ENCODE peak calls at places on chromosomes 1 and 21, in ten cellular contexts. One of them, this sample, is unnamed.

GRCh38 chr1:245327842-245328241 is 173.1 kb downstream of the KIF26B start:
- DNase-seq in GM12865: no peak
- DNase-seq in upper lobe of right lung: no peak
- DNase-seq in endothelial cell: no peak
- DNase-seq in H9: no peak
- DNase-seq in AG04449: no peak
- DNase-seq in bronchial epithelial cell: no peak
- DNase-seq in activated CD8-positive, alpha-beta T cell treated with anti-CD3 and anti-CD28 coated beads for 36 hours: no peak
- DNase-seq in Calu3: no peak
- DNase-seq in stomach: no peak
- DNase-seq in this sample: no peak

GRCh38 chr21:45455321-45456013 is 50.5 kb downstream of the COL18A1 start:
- DNase-seq in stomach: no peak
- DNase-seq in Calu3: no peak
- DNase-seq in activated CD8-positive, alpha-beta T cell treated with anti-CD3 and anti-CD28 coated beads for 36 hours: no peak
- DNase-seq in upper lobe of right lung: no peak
- DNase-seq in AG04449: no peak
- DNase-seq in GM12865: no peak
- DNase-seq in endothelial cell: no peak
- DNase-seq in bronchial epithelial cell: peak
- DNase-seq in H9: no peak
- DNase-seq in this sample: no peak

GRCh38 chr21:46424062-46424591 is 34.6 kb upstream of the DIP2A start:
- DNase-seq in bronchial epithelial cell: no peak
- DNase-seq in stomach: no peak
- DNase-seq in GM12865: no peak
- DNase-seq in upper lobe of right lung: no peak
- DNase-seq in Calu3: no peak
- DNase-seq in AG04449: no peak
- DNase-seq in activated CD8-positive, alpha-beta T cell treated with anti-CD3 and anti-CD28 coated beads for 36 hours: peak
- DNase-seq in H9: no peak
- DNase-seq in endothelial cell: peak
- DNase-seq in this sample: no peak

GRCh38 chr1:31749785-31750345 is 14.3 kb downstream of the ADGRB2 start:
- DNase-seq in activated CD8-positive, alpha-beta T cell treated with anti-CD3 and anti-CD28 coated beads for 36 hours: no peak
- DNase-seq in endothelial cell: no peak
- DNase-seq in GM12865: no peak
- DNase-seq in AG04449: no peak
- DNase-seq in Calu3: no peak
- DNase-seq in bronchial epithelial cell: no peak
- DNase-seq in upper lobe of right lung: no peak
- DNase-seq in stomach: no peak
- DNase-seq in H9: no peak
- DNase-seq in this sample: no peak

GRCh38 chr1:218584418-218585155 is 239.5 kb downstream of the TGFB2 start:
- DNase-seq in stomach: no peak
- DNase-seq in GM12865: no peak
- DNase-seq in activated CD8-positive, alpha-beta T cell treated with anti-CD3 and anti-CD28 coated beads for 36 hours: no peak
- DNase-seq in upper lobe of right lung: no peak
- DNase-seq in AG04449: no peak
- DNase-seq in H9: no peak
- DNase-seq in endothelial cell: no peak
- DNase-seq in Calu3: peak
- DNase-seq in bronchial epithelial cell: peak
- DNase-seq in this sample: no peak

GRCh38 chr1:102550729-102551384 is 554.1 kb upstream of the OLFM3 start:
- DNase-seq in AG04449: no peak
- DNase-seq in endothelial cell: peak
- DNase-seq in H9: peak
- DNase-seq in Calu3: no peak
- DNase-seq in bronchial epithelial cell: peak
- DNase-seq in upper lobe of right lung: no peak
- DNase-seq in GM12865: peak
- DNase-seq in activated CD8-positive, alpha-beta T cell treated with anti-CD3 and anti-CD28 coated beads for 36 hours: peak
- DNase-seq in stomach: no peak
- DNase-seq in this sample: no peak

GRCh38 chr1:169115891-169116585 is 9.5 kb downstream of the ATP1B1 start:
- DNase-seq in activated CD8-positive, alpha-beta T cell treated with anti-CD3 and anti-CD28 coated beads for 36 hours: no peak
- DNase-seq in H9: no peak
- DNase-seq in GM12865: peak
- DNase-seq in bronchial epithelial cell: peak
- DNase-seq in upper lobe of right lung: peak
- DNase-seq in endothelial cell: no peak
- DNase-seq in Calu3: peak
- DNase-seq in stomach: peak
- DNase-seq in AG04449: no peak
- DNase-seq in this sample: peak

GRCh38 chr1:242129103-242129502 is 130.2 kb upstream of the MAP1LC3C start:
- DNase-seq in stomach: no peak
- DNase-seq in upper lobe of right lung: no peak
- DNase-seq in bronchial epithelial cell: peak
- DNase-seq in GM12865: peak
- DNase-seq in activated CD8-positive, alpha-beta T cell treated with anti-CD3 and anti-CD28 coated beads for 36 hours: no peak
- DNase-seq in Calu3: no peak
- DNase-seq in H9: no peak
- DNase-seq in AG04449: no peak
- DNase-seq in endothelial cell: no peak
- DNase-seq in this sample: no peak

GRCh38 chr1:2499986-2500596 is 24.0 kb downstream of the PLCH2 start:
- DNase-seq in Calu3: no peak
- DNase-seq in stomach: no peak
- DNase-seq in AG04449: no peak
- DNase-seq in bronchial epithelial cell: no peak
- DNase-seq in upper lobe of right lung: no peak
- DNase-seq in activated CD8-positive, alpha-beta T cell treated with anti-CD3 and anti-CD28 coated beads for 36 hours: peak
- DNase-seq in H9: no peak
- DNase-seq in endothelial cell: no peak
- DNase-seq in GM12865: no peak
- DNase-seq in this sample: no peak

GRCh38 chr1:197884173-197884572 is 18.3 kb upstream of the C1orf53 start:
- DNase-seq in bronchial epithelial cell: no peak
- DNase-seq in stomach: peak
- DNase-seq in activated CD8-positive, alpha-beta T cell treated with anti-CD3 and anti-CD28 coated beads for 36 hours: no peak
- DNase-seq in Calu3: no peak
- DNase-seq in GM12865: no peak
- DNase-seq in endothelial cell: no peak
- DNase-seq in AG04449: no peak
- DNase-seq in H9: peak
- DNase-seq in upper lobe of right lung: no peak
- DNase-seq in this sample: no peak

GRCh38 chr1:168601051-168601450 is 24.6 kb downstream of the XCL1 start:
- DNase-seq in activated CD8-positive, alpha-beta T cell treated with anti-CD3 and anti-CD28 coated beads for 36 hours: no peak
- DNase-seq in upper lobe of right lung: no peak
- DNase-seq in GM12865: no peak
- DNase-seq in Calu3: no peak
- DNase-seq in bronchial epithelial cell: no peak
- DNase-seq in stomach: no peak
- DNase-seq in endothelial cell: no peak
- DNase-seq in H9: no peak
- DNase-seq in AG04449: no peak
- DNase-seq in this sample: no peak

GRCh38 chr1:113875714-113876113 is 4.2 kb upstream of the PTPN22 start:
- DNase-seq in activated CD8-positive, alpha-beta T cell treated with anti-CD3 and anti-CD28 coated beads for 36 hours: no peak
- DNase-seq in stomach: no peak
- DNase-seq in Calu3: no peak
- DNase-seq in GM12865: no peak
- DNase-seq in upper lobe of right lung: no peak
- DNase-seq in H9: no peak
- DNase-seq in bronchial epithelial cell: no peak
- DNase-seq in endothelial cell: no peak
- DNase-seq in AG04449: no peak
- DNase-seq in this sample: no peak

GRCh38 chr21:36113647-36114428 is 21.0 kb upstream of the CBR3 start:
- DNase-seq in bronchial epithelial cell: peak
- DNase-seq in GM12865: peak
- DNase-seq in activated CD8-positive, alpha-beta T cell treated with anti-CD3 and anti-CD28 coated beads for 36 hours: peak
- DNase-seq in endothelial cell: no peak
- DNase-seq in Calu3: peak
- DNase-seq in stomach: peak
- DNase-seq in H9: no peak
- DNase-seq in AG04449: no peak
- DNase-seq in upper lobe of right lung: peak
- DNase-seq in this sample: no peak

GRCh38 chr1:180632326-180633088 is 685 bp downstream of the XPR1 start:
- DNase-seq in GM12865: peak
- DNase-seq in Calu3: peak
- DNase-seq in AG04449: no peak
- DNase-seq in upper lobe of right lung: peak
- DNase-seq in H9: peak
- DNase-seq in activated CD8-positive, alpha-beta T cell treated with anti-CD3 and anti-CD28 coated beads for 36 hours: peak
- DNase-seq in stomach: peak
- DNase-seq in bronchial epithelial cell: no peak
- DNase-seq in endothelial cell: peak
- DNase-seq in this sample: peak
- TF ChIP-seq CTCF in GM12865: peak
- TF ChIP-seq CTCF in Calu3: no peak
- TF ChIP-seq CTCF in AG04449: peak
- TF ChIP-seq CTCF in upper lobe of right lung: no peak
- TF ChIP-seq CTCF in H9: peak
- TF ChIP-seq CTCF in activated CD8-positive, alpha-beta T cell treated with anti-CD3 and anti-CD28 coated beads for 36 hours: no peak
- TF ChIP-seq CTCF in stomach: no peak
- TF ChIP-seq CTCF in bronchial epithelial cell: peak
- TF ChIP-seq CTCF in endothelial cell: no peak
- TF ChIP-seq CTCF in this sample: no peak

DNA sequence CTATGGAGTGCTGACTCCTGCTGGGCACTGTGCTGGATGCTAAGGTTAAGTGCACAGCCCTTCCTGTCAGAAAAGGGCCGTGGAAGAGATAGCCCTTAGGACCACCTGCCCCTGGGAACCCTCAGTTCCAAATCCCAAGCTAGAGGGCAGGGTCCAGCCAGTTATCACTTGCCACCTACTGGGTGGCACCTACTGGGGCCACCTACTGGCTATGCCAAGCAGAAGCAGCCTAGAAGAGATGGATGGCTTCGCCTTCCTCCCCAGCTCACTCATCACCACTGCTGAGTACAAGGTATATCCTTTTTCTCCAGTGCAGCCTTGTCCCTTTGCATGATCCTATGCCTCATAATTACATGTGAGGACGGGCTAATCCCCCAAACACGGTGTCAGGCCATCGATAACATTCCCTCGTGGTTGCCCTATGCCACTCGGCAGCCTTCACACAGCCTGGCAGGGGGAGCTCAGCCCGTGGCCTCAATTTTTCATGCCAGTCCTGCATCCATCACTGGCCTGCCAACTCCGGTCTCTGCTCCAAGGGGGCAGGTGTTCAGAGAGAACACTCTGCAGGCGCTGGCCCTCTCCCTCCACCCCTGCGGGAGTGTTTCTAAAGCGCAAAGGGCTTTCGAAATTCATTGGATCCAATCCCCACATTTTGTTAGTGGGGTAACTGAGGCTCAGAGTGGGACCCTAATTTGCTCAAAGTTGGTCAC is 49.0 kb downstream of the SYT2 start:
- DNase-seq in activated CD8-positive, alpha-beta T cell treated with anti-CD3 and anti-CD28 coated beads for 36 hours: no peak
- DNase-seq in endothelial cell: no peak
- DNase-seq in bronchial epithelial cell: peak
- DNase-seq in upper lobe of right lung: no peak
- DNase-seq in GM12865: peak
- DNase-seq in stomach: no peak
- DNase-seq in Calu3: peak
- DNase-seq in AG04449: no peak
- DNase-seq in H9: no peak
- DNase-seq in this sample: no peak
- TF ChIP-seq CTCF in activated CD8-positive, alpha-beta T cell treated with anti-CD3 and anti-CD28 coated beads for 36 hours: peak
- TF ChIP-seq CTCF in endothelial cell: no peak
- TF ChIP-seq CTCF in bronchial epithelial cell: peak
- TF ChIP-seq CTCF in upper lobe of right lung: peak
- TF ChIP-seq CTCF in GM12865: peak
- TF ChIP-seq CTCF in stomach: no peak
- TF ChIP-seq CTCF in Calu3: peak
- TF ChIP-seq CTCF in AG04449: peak
- TF ChIP-seq CTCF in H9: peak
- TF ChIP-seq CTCF in this sample: no peak

GRCh38 chr1:229158317-229159294 is 112.3 kb upstream of the RAB4A start:
- DNase-seq in AG04449: no peak
- DNase-seq in upper lobe of right lung: no peak
- DNase-seq in GM12865: no peak
- DNase-seq in H9: no peak
- DNase-seq in stomach: no peak
- DNase-seq in bronchial epithelial cell: no peak
- DNase-seq in endothelial cell: no peak
- DNase-seq in activated CD8-positive, alpha-beta T cell treated with anti-CD3 and anti-CD28 coated beads for 36 hours: no peak
- DNase-seq in Calu3: no peak
- DNase-seq in this sample: no peak

GRCh38 chr1:229153955-229154548 is 116.9 kb upstream of the RAB4A start:
- DNase-seq in activated CD8-positive, alpha-beta T cell treated with anti-CD3 and anti-CD28 coated beads for 36 hours: no peak
- DNase-seq in H9: no peak
- DNase-seq in stomach: no peak
- DNase-seq in endothelial cell: no peak
- DNase-seq in GM12865: no peak
- DNase-seq in Calu3: no peak
- DNase-seq in bronchial epithelial cell: no peak
- DNase-seq in AG04449: no peak
- DNase-seq in upper lobe of right lung: no peak
- DNase-seq in this sample: no peak

GRCh38 chr1:229159668-229160544 is 111.0 kb upstream of the RAB4A start:
- DNase-seq in GM12865: no peak
- DNase-seq in upper lobe of right lung: no peak
- DNase-seq in AG04449: no peak
- DNase-seq in stomach: no peak
- DNase-seq in endothelial cell: no peak
- DNase-seq in Calu3: no peak
- DNase-seq in activated CD8-positive, alpha-beta T cell treated with anti-CD3 and anti-CD28 coated beads for 36 hours: no peak
- DNase-seq in H9: no peak
- DNase-seq in bronchial epithelial cell: no peak
- DNase-seq in this sample: no peak

GRCh38 chr1:229155472-229155871 is 115.4 kb upstream of the RAB4A start:
- DNase-seq in stomach: no peak
- DNase-seq in endothelial cell: no peak
- DNase-seq in AG04449: no peak
- DNase-seq in GM12865: peak
- DNase-seq in activated CD8-positive, alpha-beta T cell treated with anti-CD3 and anti-CD28 coated beads for 36 hours: peak
- DNase-seq in Calu3: no peak
- DNase-seq in bronchial epithelial cell: no peak
- DNase-seq in upper lobe of right lung: no peak
- DNase-seq in H9: no peak
- DNase-seq in this sample: peak

GRCh38 chr1:229156819-229157218 is 114.1 kb upstream of the RAB4A start:
- DNase-seq in stomach: no peak
- DNase-seq in GM12865: no peak
- DNase-seq in AG04449: no peak
- DNase-seq in endothelial cell: peak
- DNase-seq in activated CD8-positive, alpha-beta T cell treated with anti-CD3 and anti-CD28 coated beads for 36 hours: no peak
- DNase-seq in bronchial epithelial cell: no peak
- DNase-seq in upper lobe of right lung: no peak
- DNase-seq in H9: no peak
- DNase-seq in Calu3: peak
- DNase-seq in this sample: no peak
- TF ChIP-seq CTCF in stomach: peak
- TF ChIP-seq CTCF in GM12865: peak
- TF ChIP-seq CTCF in AG04449: no peak
- TF ChIP-seq CTCF in endothelial cell: peak
- TF ChIP-seq CTCF in activated CD8-positive, alpha-beta T cell treated with anti-CD3 and anti-CD28 coated beads for 36 hours: no peak
- TF ChIP-seq CTCF in bronchial epithelial cell: peak
- TF ChIP-seq CTCF in upper lobe of right lung: peak
- TF ChIP-seq CTCF in H9: peak
- TF ChIP-seq CTCF in Calu3: peak
- TF ChIP-seq CTCF in this sample: no peak

DNA sequence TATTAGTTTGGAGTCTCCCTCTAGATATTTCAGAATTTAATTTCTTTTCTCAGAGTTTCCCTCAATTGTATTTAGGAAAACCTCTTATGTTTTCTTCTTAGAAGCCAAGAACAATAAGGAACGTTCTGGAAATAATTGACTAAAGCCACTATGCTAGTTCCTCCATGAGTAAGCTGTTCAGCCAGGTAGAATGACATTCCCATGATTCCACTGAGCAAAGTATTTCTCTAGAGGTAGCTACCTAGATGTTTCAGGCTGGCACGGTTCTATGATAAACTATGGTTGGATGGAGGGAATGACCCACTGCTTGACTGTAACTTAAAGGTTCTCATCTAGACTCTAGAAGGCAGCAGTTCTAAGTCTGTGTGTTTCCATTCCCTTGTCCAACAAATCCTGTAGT is 62.4 kb downstream of the CLDN17 start:
- DNase-seq in upper lobe of right lung: no peak
- DNase-seq in activated CD8-positive, alpha-beta T cell treated with anti-CD3 and anti-CD28 coated beads for 36 hours: no peak
- DNase-seq in bronchial epithelial cell: no peak
- DNase-seq in AG04449: no peak
- DNase-seq in Calu3: no peak
- DNase-seq in stomach: no peak
- DNase-seq in endothelial cell: no peak
- DNase-seq in H9: no peak
- DNase-seq in GM12865: no peak
- DNase-seq in this sample: no peak
- TF ChIP-seq CTCF in upper lobe of right lung: no peak
- TF ChIP-seq CTCF in activated CD8-positive, alpha-beta T cell treated with anti-CD3 and anti-CD28 coated beads for 36 hours: no peak
- TF ChIP-seq CTCF in bronchial epithelial cell: no peak
- TF ChIP-seq CTCF in AG04449: no peak
- TF ChIP-seq CTCF in Calu3: no peak
- TF ChIP-seq CTCF in stomach: no peak
- TF ChIP-seq CTCF in endothelial cell: no peak
- TF ChIP-seq CTCF in H9: no peak
- TF ChIP-seq CTCF in GM12865: no peak
- TF ChIP-seq CTCF in this sample: no peak